ENCODE peak calls at places on chromosomes 12 and 14, in eight cellular contexts. U is bronchial epithelial cell, D is A673, K is uterus, L is esophagus squamous epithelium, Y is kidney, W is dorsolateral prefrontal cortex, O is right lobe of liver. Q is an unnamed sample.

GRCh38 chr12:114311966-114312365 is 94.0 kb downstream of the TBX5 start:
- DNase-seq in U (no peak), D (no peak), K (no peak), L (no peak), Y (no peak), W (no peak), O (no peak), Q (no peak)

GRCh38 chr12:127509066-127509778 is 757.7 kb upstream of the TMEM132C start:
- DNase-seq in U (no peak), D (no peak), K (no peak), L (no peak), Y (no peak), W (no peak), O (no peak), Q (no peak)

GRCh38 chr14:64758711-64759554 is 54.7 kb downstream of the PLEKHG3 start:
- DNase-seq in U (peak; percentile 88), D (no peak), K (peak; percentile 77), L (no peak), Y (peak; percentile 72), W (no peak), O (no peak), Q (peak; percentile 95)

GRCh38 chr12:48995061-48995879 is 3.9 kb downstream of the DDN start:
- DNase-seq in U (peak; percentile 59), D (peak; percentile 88), K (peak; percentile 75), L (no peak), Y (peak; percentile 91), W (peak; percentile 85), O (peak; percentile 82), Q (peak; percentile 83)

GRCh38 chr12:115337693-115338543 is 653.9 kb upstream of the TBX3 start:
- DNase-seq in U (peak; percentile 95), D (no peak), K (peak; percentile 42), L (no peak), Y (no peak), W (no peak), O (no peak), Q (peak; percentile 94)

GRCh38 chr14:34699873-34700621 is 14.3 kb downstream of the CFL2 start:
- DNase-seq in U (peak; percentile 97), D (peak; percentile 68), K (no peak), L (no peak), Y (no peak), W (no peak), O (no peak), Q (peak; percentile 89)

GRCh38 chr14:90539996-90540395 is 143.2 kb downstream of the CALM1 start:
- DNase-seq in U (no peak), D (no peak), K (no peak), L (no peak), Y (peak; percentile 13), W (no peak), O (no peak), Q (no peak)

GRCh38 chr14:50778757-50779483 is 52.0 kb downstream of the NIN start:
- DNase-seq in U (peak; percentile 45), D (no peak), K (no peak), L (no peak), Y (no peak), W (no peak), O (no peak), Q (peak; percentile 48)

GRCh38 chr12:79614730-79615129 is 76.0 kb downstream of the PAWR start:
- DNase-seq in U (peak; percentile 69), D (no peak), K (no peak), L (no peak), Y (no peak), W (no peak), O (no peak), Q (peak; percentile 47)

GRCh38 chr14:84655014-84655413 is 874.9 kb upstream of the FLRT2 start:
- DNase-seq in U (no peak), D (no peak), K (no peak), L (no peak), Y (no peak), W (no peak), O (no peak), Q (no peak)

DNA sequence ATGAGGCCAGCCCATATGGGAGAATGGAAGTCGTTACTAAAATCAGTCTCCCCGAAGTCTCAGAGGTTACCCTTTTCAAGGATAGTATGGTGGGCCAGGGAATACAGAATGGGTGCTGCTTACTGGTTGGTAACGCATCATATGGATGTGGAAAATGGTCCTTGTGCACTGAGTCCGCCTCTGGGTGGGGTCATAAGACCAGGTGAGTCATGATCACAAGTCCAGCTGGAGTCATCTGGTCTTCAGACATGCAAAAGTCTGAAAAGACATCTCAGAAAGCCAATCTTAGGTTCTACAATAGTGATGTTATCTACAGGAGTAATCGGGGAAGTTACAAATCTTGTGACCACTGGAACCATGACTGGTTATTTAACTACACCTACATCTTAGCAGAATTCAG is 71.9 kb upstream of the TCL1B start:
- DNase-seq in U (peak; percentile 2), D (no peak), K (no peak), L (no peak), Y (no peak), W (no peak), O (no peak), Q (no peak)
- TF ChIP-seq CTCF in U (no peak), D (no peak), K (no peak), L (no peak), Y (peak; percentile 31), W (no peak), O (no peak), Q (no peak)

DNA sequence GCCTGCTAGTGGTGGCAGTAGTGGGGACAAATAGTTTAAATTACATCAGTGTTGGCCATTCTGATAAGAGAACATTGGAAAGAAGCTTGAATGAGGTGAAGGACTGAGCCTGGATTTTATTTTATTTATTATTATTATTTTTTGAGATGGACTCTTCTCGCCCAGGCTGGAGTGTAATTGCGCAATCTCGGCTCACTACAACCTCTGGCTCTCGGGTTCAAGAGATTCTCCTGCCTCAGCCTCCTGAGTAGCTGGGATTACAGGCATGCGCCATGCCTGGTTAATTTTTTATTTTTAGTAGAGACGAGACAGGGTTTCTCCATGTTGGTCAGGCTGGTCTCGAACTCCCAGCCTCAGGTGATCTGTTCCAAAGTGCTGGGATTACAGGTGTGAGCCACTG is 739.4 kb downstream of the AACS start:
- DNase-seq in U (no peak), D (no peak), K (no peak), L (no peak), Y (no peak), W (no peak), O (no peak), Q (no peak)
- H3K4me3 ChIP-seq in U (no peak overlapping the region), D (no peak overlapping the region), K (no peak overlapping the region), L (no peak overlapping the region), Y (no peak overlapping the region), W (no peak overlapping the region), O (no peak overlapping the region), Q (no peak overlapping the region)

GRCh38 chr14:22464422-22465142 is 124.4 kb downstream of the DAD1 start:
- DNase-seq in U (no peak), D (no peak), K (no peak), L (no peak), Y (no peak), W (no peak), O (no peak), Q (no peak)
- TF ChIP-seq CTCF in U (no peak), D (no peak), K (no peak), L (no peak), Y (no peak), W (no peak), O (no peak), Q (no peak)

GRCh38 chr12:71004578-71004977 is 84.0 kb upstream of the PTPRR start:
- DNase-seq in U (no peak), D (no peak), K (no peak), L (no peak), Y (no peak), W (no peak), O (no peak), Q (no peak)
- H3K4me3 ChIP-seq in U (no peak overlapping the region), D (no peak overlapping the region), K (no peak overlapping the region), L (no peak overlapping the region), Y (no peak overlapping the region), W (no peak overlapping the region), O (no peak overlapping the region), Q (no peak overlapping the region)

GRCh38 chr12:56468216-56469006 is at the start of gene SPRYD4:
- DNase-seq in U (peak; percentile 80), D (peak; percentile 96), K (peak; percentile 92), L (peak; percentile 77), Y (peak; percentile 98), W (peak; percentile 97), O (peak; percentile 94), Q (peak; percentile 96)
- TF ChIP-seq CTCF in U (peak; percentile 31), D (peak; percentile 60), K (peak; percentile 39), L (peak; percentile 36), Y (peak; percentile 57), W (peak; percentile 76), O (peak; percentile 59), Q (peak; percentile 28)

DNA sequence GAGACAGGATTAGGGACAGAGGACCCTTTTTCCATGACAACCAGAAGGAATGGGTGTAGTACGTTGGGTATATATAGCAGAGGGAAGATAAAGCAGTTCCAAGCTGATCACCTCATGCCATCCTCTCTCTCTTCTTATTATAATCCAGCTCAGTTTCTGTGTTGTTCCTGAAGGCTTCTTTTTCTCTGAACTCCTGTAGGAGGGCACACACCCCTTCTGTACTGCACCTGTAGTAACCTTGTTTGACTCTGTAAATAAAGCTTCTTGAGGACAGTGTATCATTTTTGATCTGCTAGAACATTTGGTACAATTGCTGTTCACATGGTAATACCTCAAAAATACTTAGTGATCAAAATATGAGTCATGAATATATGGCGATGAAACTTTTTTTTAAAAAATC is 33.5 kb downstream of the HELB start:
- DNase-seq in U (no peak), D (no peak), K (no peak), L (no peak), Y (no peak), W (no peak), O (no peak), Q (no peak)
- H3K4me3 ChIP-seq in U (no peak overlapping the region), D (no peak overlapping the region), K (no peak overlapping the region), L (no peak overlapping the region), Y (no peak overlapping the region), W (no peak overlapping the region), O (no peak overlapping the region), Q (no peak overlapping the region)

DNA sequence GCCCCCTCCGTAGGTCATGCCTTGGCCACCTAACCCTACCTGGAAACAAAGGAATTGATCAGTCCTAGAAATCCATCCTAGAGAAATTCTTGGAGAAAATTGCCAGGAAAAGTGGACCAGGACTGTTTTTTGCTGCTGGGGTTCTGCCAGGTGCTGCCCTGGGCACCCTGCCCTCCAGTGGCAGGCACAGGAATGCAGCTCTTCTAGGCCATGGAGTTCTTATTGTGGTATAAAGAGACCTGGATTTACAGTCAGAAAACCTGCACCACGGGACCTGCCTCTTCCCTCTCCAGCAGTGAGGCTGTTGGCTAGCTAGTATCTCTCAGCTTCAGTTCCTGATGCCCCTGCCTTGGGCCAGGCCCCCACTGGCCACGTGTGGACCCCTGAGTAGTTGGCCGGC is 59.7 kb downstream of the SLC24A4 start:
- DNase-seq in U (peak; percentile 13), D (no peak), K (no peak), L (no peak), Y (no peak), W (no peak), O (no peak), Q (peak; percentile 36)
- TF ChIP-seq CTCF in U (peak; percentile 59), D (peak; percentile 34), K (no peak), L (peak; percentile 23), Y (no peak), W (no peak), O (peak; percentile 66), Q (peak; percentile 66)

Q was measured in epithelial cell of esophagus.